ENCODE peak calls at places on chromosomes 4 and X, in ten cellular contexts. D, Z, C, I, Y, A, B, S, M and J are unnamed samples.

GRCh38 chrX:57674861-57675260 is 5.2 kb downstream of the NLRP2B start:
- DNase-seq in D (no peak), I (no peak), M (no peak), S (peak), A (no peak), Y (no peak), B (no peak), Z (no peak), C (no peak), J (no peak)

GRCh38 chr4:33746979-33747378 is 2497.3 kb downstream of the ARAP2 start:
- DNase-seq in Z (no peak), S (peak), M (no peak), C (no peak), B (no peak), D (no peak), A (no peak), Y (no peak), I (no peak), J (no peak)

GRCh38 chr4:111689214-111689613 is 456.0 kb upstream of the FAM241A start:
- DNase-seq in D (no peak), A (peak), S (no peak), Y (no peak), Z (no peak), B (no peak), C (no peak), I (peak), M (peak), J (no peak)

GRCh38 chrX:104679175-104679574 is 113.2 kb downstream of the IL1RAPL2 start:
- DNase-seq in S (no peak), A (no peak), I (no peak), M (no peak), B (no peak), Z (no peak), C (no peak), D (no peak), Y (no peak), J (no peak)

GRCh38 chr4:158871050-158871724 is 102.4 kb downstream of the FNIP2 start:
- DNase-seq in I (no peak), Z (no peak), D (no peak), C (no peak), M (no peak), Y (no peak), B (no peak), A (no peak), S (no peak), J (no peak)

GRCh38 chr4:44544158-44544557 is 95.5 kb upstream of the KCTD8 start:
- DNase-seq in B (no peak), C (no peak), A (no peak), M (no peak), Y (no peak), D (no peak), S (no peak), Z (no peak), I (no peak), J (no peak)

GRCh38 chr4:6730603-6731300 is 14.8 kb downstream of the BLOC1S4 start:
- DNase-seq in Z (no peak), B (no peak), C (no peak), Y (no peak), M (no peak), I (no peak), D (no peak), S (no peak), A (no peak), J (no peak)

GRCh38 chr4:127793528-127793927 is 11.4 kb downstream of the HSPA4L start:
- DNase-seq in Y (no peak), C (no peak), M (no peak), I (no peak), B (no peak), S (no peak), D (no peak), Z (no peak), A (no peak), J (no peak)

GRCh38 chrX:155406429-155406828 is 24.5 kb downstream of the F8A2 start:
- DNase-seq in S (no peak), A (no peak), Y (no peak), B (no peak), C (no peak), Z (no peak), D (no peak), I (no peak), M (no peak), J (no peak)

GRCh38 chr4:2944882-2945526 is 18.2 kb downstream of the NOP14 start:
- DNase-seq in C (no peak), Y (no peak), M (no peak), S (no peak), Z (no peak), A (no peak), I (no peak), D (no peak), B (no peak), J (no peak)

GRCh38 chr4:189806506-189806905 is 134.2 kb upstream of the FRG1 start:
- DNase-seq in M (no peak), B (no peak), Y (no peak), D (no peak), S (no peak), Z (no peak), A (no peak), I (no peak), C (no peak), J (no peak)